ENCODE peak calls at places on chromosomes 13 and 19, in four cellular contexts. M is PC-3, N is endothelial cell of umbilical vein, Q is neural progenitor cell. U is an unnamed sample.

GRCh38 chr19:2461751-2462634 is 5.2 kb upstream of the LMNB2 start:
- DNase-seq in M (peak; percentile 81), N (peak; percentile 71), Q (peak; percentile 78), U (no peak)

GRCh38 chr19:38049105-38049649 is 142.2 kb downstream of the SIPA1L3 start:
- DNase-seq in M (no peak), N (no peak), Q (no peak), U (no peak)

GRCh38 chr13:101231751-101232428 is 184.4 kb downstream of the NALCN start:
- DNase-seq in M (no peak), N (no peak), Q (no peak), U (no peak)

GRCh38 chr19:49888478-49888901 is 8.2 kb downstream of the IL4I1 start:
- DNase-seq in M (no peak), N (no peak), Q (no peak), U (no peak)

GRCh38 chr19:14381689-14382474 is 638 bp downstream of the ADGRE5 start:
- DNase-seq in M (peak; percentile 69), N (no peak), Q (no peak), U (peak; percentile 25)

GRCh38 chr13:75079226-75079625 is 402.7 kb downstream of the TBC1D4 start:
- DNase-seq in M (peak; percentile 7), N (peak; percentile 61), Q (no peak), U (no peak)

GRCh38 chr13:30618186-30618937 is 642 bp downstream of the USPL1 start:
- DNase-seq in M (peak; percentile 10), N (peak; percentile 48), Q (peak; percentile 15), U (peak; percentile 46)

GRCh38 chr19:35995655-35995993 is 636 bp downstream of the SDHAF1 start:
- DNase-seq in M (peak; percentile 40), N (peak; percentile 21), Q (peak; percentile 80), U (no peak)

GRCh38 chr13:51916962-51917361 is 55.2 kb downstream of the CCDC70 start:
- DNase-seq in M (no peak), N (no peak), Q (no peak), U (no peak)

GRCh38 chr19:39524495-39524894 is 8.2 kb downstream of the EID2B start:
- DNase-seq in M (no peak), N (no peak), Q (no peak), U (no peak)

GRCh38 chr19:7899751-7900352 is 3.8 kb upstream of the MAP2K7 start:
- DNase-seq in M (no peak), N (no peak), Q (no peak), U (no peak)

GRCh38 chr13:30045916-30046704 is 195.7 kb upstream of the UBL3 start:
- DNase-seq in M (peak; percentile 47), N (no peak), Q (no peak), U (peak; percentile 70)

GRCh38 chr19:52070496-52070895 is 21.9 kb upstream of the ZNF432 start:
- DNase-seq in M (peak; percentile 63), N (no peak), Q (no peak), U (peak; percentile 90)
- H3K4me3 ChIP-seq in M (no peak overlapping the region), N (no peak overlapping the region), Q (no peak overlapping the region), U (no peak overlapping the region)

GRCh38 chr19:18058208-18059009 is 28.3 kb downstream of the IL12RB1 start:
- DNase-seq in M (peak; percentile 80), N (peak; percentile 78), Q (peak; percentile 90), U (peak; percentile 29)
- TF ChIP-seq CTCF in M (peak; percentile 93), N (peak; percentile 87), Q (peak; percentile 98), U (peak; percentile 86)

GRCh38 chr19:43641333-43641732 is 1.7 kb upstream of the CADM4 start:
- DNase-seq in M (no peak), N (no peak), Q (no peak), U (no peak)
- H3K27me3 ChIP-seq in M (no peaks in the 10 kb centered on the region), N (peaks cover 25% of the 10 kb centered on the region), Q (peaks cover 45% of the 10 kb centered on the region), U (peaks cover 14% of the 10 kb centered on the region)

GRCh38 chr13:27967736-27968315 is 1.3 kb downstream of the CDX2 start:
- DNase-seq in M (no peak), N (no peak), Q (peak; percentile 47), U (no peak)
- H3K4me3 ChIP-seq in M (peak overlapping the region; percentile 57), N (no peak overlapping the region), Q (no peak overlapping the region), U (no peak overlapping the region)

GRCh38 chr13:84649853-84650252 is 767.6 kb upstream of the SLITRK1 start:
- DNase-seq in M (peak; percentile 59), N (no peak), Q (no peak), U (peak; percentile 70)

GRCh38 chr13:84651288-84651687 is 769.0 kb upstream of the SLITRK1 start:
- DNase-seq in M (peak; percentile 65), N (no peak), Q (no peak), U (peak; percentile 91)

GRCh38 chr13:84645196-84646071 is 763.2 kb upstream of the SLITRK1 start:
- DNase-seq in M (no peak), N (no peak), Q (no peak), U (peak; percentile 59)

GRCh38 chr13:84653915-84654534 is 771.8 kb upstream of the SLITRK1 start:
- DNase-seq in M (no peak), N (no peak), Q (no peak), U (no peak)

DNA sequence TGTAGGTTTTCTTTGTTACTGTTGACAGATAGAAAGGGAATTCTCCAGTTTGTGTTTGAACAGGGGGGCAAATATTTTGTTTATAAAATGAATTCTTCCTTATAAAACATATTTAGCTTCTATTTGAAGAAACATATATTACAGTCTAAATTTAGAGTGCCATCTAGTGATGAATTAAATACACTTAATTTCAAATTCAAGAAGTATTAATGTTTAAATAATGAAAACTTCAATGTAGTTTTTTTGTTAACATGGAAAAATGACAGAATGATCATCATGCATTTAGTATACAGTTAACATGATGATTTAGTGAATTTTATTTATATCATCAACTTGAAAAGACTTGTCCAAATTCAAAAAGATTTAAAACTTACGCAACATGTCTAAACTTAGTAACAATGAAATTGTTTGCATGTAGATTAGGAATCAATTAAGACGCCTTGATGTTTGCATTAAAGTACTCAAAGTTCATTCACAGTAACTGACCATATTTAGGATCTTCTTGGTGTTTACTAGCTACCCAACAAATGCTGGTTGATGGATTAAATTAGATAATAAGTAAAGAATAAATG is 765.9 kb upstream of the SLITRK1 start:
- DNase-seq in M (peak; percentile 14), N (no peak), Q (no peak), U (peak; percentile 24)
- TF ChIP-seq CTCF in M (peak; percentile 47), N (no peak), Q (peak; percentile 17), U (no peak)

GRCh38 chr13:33015275-33015674 is 948 bp upstream of the KL start:
- DNase-seq in M (no peak), N (no peak), Q (no peak), U (no peak)
- H3K27me3 ChIP-seq in M (no peaks in the 10 kb centered on the region), N (peaks cover 65% of the 10 kb centered on the region), Q (peaks cover 75% of the 10 kb centered on the region), U (peaks cover 18% of the 10 kb centered on the region)